ENCODE peak calls at places on chromosomes 11 and 22, in seven cellular contexts. W is GM23338, D is neural crest cell, X is GM13977, N is psoas muscle, L is colonic mucosa, I is K562. J is an unnamed sample.

GRCh38 chr11:86865436-86865835 is 65.1 kb downstream of the PRSS23 start:
- DNase-seq in W (no peak), D (no peak), X (no peak), N (no peak), L (no peak), I (no peak), J (no peak)

GRCh38 chr22:42363851-42364250 is 68.4 kb downstream of the NFAM1 start:
- DNase-seq in W (no peak), D (no peak), X (no peak), N (no peak), L (no peak), I (no peak), J (no peak)

GRCh38 chr11:45900916-45901617 is 6.0 kb downstream of the FREY1 start:
- DNase-seq in W (peak), D (no peak), X (no peak), N (no peak), L (no peak), I (no peak), J (no peak)

GRCh38 chr11:33068611-33069340 is 29.4 kb downstream of the TCP11L1 start:
- DNase-seq in W (peak), D (no peak), X (no peak), N (no peak), L (no peak), I (no peak), J (no peak)

GRCh38 chr11:35322321-35322979 is 96.9 kb downstream of the SLC1A2 start:
- DNase-seq in W (no peak), D (no peak), X (no peak), N (no peak), L (no peak), I (no peak), J (no peak)

GRCh38 chr22:49946612-49947295 is 13.8 kb upstream of the PIM3 start:
- DNase-seq in W (no peak), D (no peak), X (no peak), N (no peak), L (peak), I (no peak), J (no peak)

GRCh38 chr22:37303821-37304274 is 21.5 kb downstream of the CYTH4 start:
- DNase-seq in W (no peak), D (no peak), X (no peak), N (peak), L (no peak), I (peak), J (peak)

GRCh38 chr11:9717040-9717357 is 53.1 kb downstream of the SWAP70 start:
- DNase-seq in W (no peak), D (no peak), X (no peak), N (no peak), L (no peak), I (no peak), J (no peak)

GRCh38 chr22:25174888-25175411 is 24.7 kb upstream of the CRYBB3 start:
- DNase-seq in W (no peak), D (no peak), X (no peak), N (no peak), L (no peak), I (no peak), J (no peak)

GRCh38 chr11:123543796-123544195 is 110.6 kb downstream of the SCN3B start:
- DNase-seq in W (no peak), D (no peak), X (no peak), N (no peak), L (no peak), I (no peak), J (no peak)

GRCh38 chr11:95788921-95789505 is 569 bp downstream of the FAM76B start:
- DNase-seq in W (peak), D (peak), X (peak), N (no peak), L (no peak), I (peak), J (peak)

GRCh38 chr11:131748146-131749050 is 378.0 kb downstream of the NTM start:
- DNase-seq in W (peak), D (peak), X (peak), N (peak), L (peak), I (peak), J (peak)

GRCh38 chr11:10356161-10356560 is 51.3 kb downstream of the ADM start:
- DNase-seq in W (no peak), D (no peak), X (no peak), N (no peak), L (no peak), I (no peak), J (no peak)

GRCh38 chr22:32531955-32532818 is 57.6 kb downstream of the FBXO7 start:
- DNase-seq in W (peak), D (peak), X (no peak), N (peak), L (peak), I (peak), J (no peak)

GRCh38 chr11:130623909-130624668 is 175.6 kb downstream of the ADAMTS15 start:
- DNase-seq in W (no peak), D (no peak), X (no peak), N (no peak), L (no peak), I (no peak), J (no peak)
- TF ChIP-seq CTCF in W (no peak), D (no peak), X (no peak), N (no peak), L (no peak), I (no peak), J (no peak)

DNA sequence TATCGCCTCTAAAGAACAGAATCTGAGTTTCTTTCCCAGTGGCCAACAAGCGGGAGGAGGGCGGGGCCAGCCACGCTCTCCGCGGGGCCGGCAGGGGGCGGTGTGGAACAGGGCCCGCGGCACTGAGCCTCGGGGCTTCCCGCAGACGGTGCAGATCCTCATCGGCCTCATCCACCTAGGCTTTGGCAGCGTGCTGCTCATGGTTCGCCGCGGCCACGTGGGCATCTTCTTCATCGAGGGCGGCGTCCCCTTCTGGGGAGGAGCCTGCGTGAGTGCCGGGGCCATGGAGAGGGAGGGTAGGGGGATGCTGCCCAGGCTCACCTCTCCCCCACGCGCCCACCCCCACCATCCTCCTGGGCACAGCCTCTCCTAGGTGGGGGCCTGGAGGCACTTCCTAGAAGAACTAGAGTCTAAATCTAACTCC is 10.7 kb downstream of the MS4A15 start:
- DNase-seq in W (peak), D (peak), X (no peak), N (no peak), L (no peak), I (peak), J (peak)
- TF ChIP-seq CTCF in W (peak), D (peak), X (peak), N (no peak), L (peak), I (peak), J (peak)

GRCh38 chr11:1233351-1234053 is 10.6 kb downstream of the MUC5B start:
- DNase-seq in W (no peak), D (no peak), X (no peak), N (peak), L (peak), I (no peak), J (no peak)
- TF ChIP-seq CTCF in W (no peak), D (no peak), X (no peak), N (no peak), L (peak), I (no peak), J (no peak)

GRCh38 chr22:47169801-47170140 is 407.3 kb downstream of the TBC1D22A start:
- DNase-seq in W (no peak), D (no peak), X (no peak), N (no peak), L (no peak), I (no peak), J (no peak)

GRCh38 chr22:47167056-47167455 is 404.6 kb downstream of the TBC1D22A start:
- DNase-seq in W (no peak), D (no peak), X (no peak), N (no peak), L (no peak), I (no peak), J (no peak)

GRCh38 chr22:47171441-47172221 is 409.2 kb downstream of the TBC1D22A start:
- DNase-seq in W (no peak), D (no peak), X (no peak), N (peak), L (no peak), I (no peak), J (no peak)

GRCh38 chr22:47168441-47168840 is 406.0 kb downstream of the TBC1D22A start:
- DNase-seq in W (no peak), D (no peak), X (no peak), N (peak), L (no peak), I (no peak), J (no peak)

DNA sequence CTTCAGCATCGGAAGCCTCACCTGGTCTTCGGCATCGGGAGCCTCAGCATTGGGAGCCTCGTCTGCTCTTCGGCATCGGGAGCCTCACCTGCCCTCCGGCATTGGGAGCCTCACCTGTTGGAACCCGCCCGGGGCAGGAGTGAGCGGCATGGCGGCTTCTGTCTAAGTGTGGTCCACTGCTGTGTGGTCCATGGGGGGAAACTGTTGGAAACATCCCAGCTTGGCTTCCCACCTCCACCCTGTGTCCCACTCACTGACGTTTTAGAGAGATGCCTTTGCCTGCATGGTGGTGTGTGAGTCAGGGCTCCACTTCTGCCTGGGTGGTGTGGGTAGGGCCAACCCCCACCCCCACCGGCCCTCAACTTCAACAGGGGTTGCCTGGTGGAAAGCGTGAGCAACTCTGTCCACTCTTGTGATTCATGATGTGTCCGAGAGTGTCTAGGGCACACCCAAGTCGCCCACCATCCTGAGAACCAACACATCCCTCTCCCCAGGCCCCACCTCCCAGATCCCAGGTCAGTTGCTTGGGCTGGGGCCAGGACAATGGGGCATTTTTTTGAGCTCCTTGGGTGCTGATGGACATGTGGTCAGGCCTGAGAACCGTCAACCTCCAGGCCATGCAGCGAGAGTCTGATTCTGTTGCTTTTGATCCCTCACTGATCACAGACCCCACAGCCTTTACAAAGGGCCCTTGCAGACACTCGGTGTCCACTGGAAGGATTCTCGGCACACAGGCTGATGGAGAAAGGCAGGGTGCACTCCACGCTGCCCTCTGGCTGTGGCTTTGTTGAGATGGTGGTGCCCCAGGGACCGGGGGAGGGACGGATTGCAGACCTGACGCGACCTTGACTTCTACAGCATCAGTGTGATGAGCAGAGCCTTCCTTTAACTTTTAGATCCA is 406.7 kb downstream of the TBC1D22A start:
- DNase-seq in W (peak), D (no peak), X (no peak), N (peak), L (no peak), I (peak), J (peak)
- TF ChIP-seq CTCF in W (peak), D (no peak), X (no peak), N (peak), L (peak), I (peak), J (no peak)

J was measured in activated CD8-positive, alpha-beta T cell treated with anti-CD3 and anti-CD28 coated beads for 36 hours.